ENCODE peak calls at places on chromosomes 7 and 10, in eight cellular contexts. E is spleen, I is endothelial cell of umbilical vein, A is body of pancreas, R is upper lobe of left lung, Y is H1, U is IMR-90, N is Peyer's patch. W is an unnamed sample.

GRCh38 chr10:26946103-26946907 is 85.5 kb upstream of the ABI1 start:
- DNase-seq in A (no peak), I (no peak), N (no peak), E (peak; percentile 72), R (no peak), U (no peak), Y (no peak), W (no peak)

GRCh38 chr7:28163955-28164354 is 16.6 kb downstream of the JAZF1 start:
- DNase-seq in I (no peak), Y (no peak), E (no peak), A (no peak), N (no peak), U (peak; percentile 91), R (no peak), W (no peak)

GRCh38 chr7:103341466-103341865 is 3.1 kb downstream of the DNAJC2 start:
- DNase-seq in I (no peak), R (no peak), Y (no peak), U (no peak), A (no peak), E (no peak), N (no peak), W (no peak)

GRCh38 chr10:121531076-121531829 is 67.0 kb downstream of the FGFR2 start:
- DNase-seq in Y (no peak), N (no peak), A (no peak), U (no peak), I (no peak), E (no peak), R (no peak), W (no peak)

GRCh38 chr7:151680810-151681209 is 161.1 kb upstream of the RHEB start:
- DNase-seq in Y (no peak), N (no peak), E (no peak), R (no peak), U (peak; percentile 74), I (no peak), A (no peak), W (no peak)

GRCh38 chr10:96313348-96313747 is 9.1 kb downstream of the DNTT start:
- DNase-seq in R (no peak), U (no peak), Y (no peak), I (no peak), A (no peak), N (no peak), E (no peak), W (no peak)

GRCh38 chr10:47034511-47035051 is 123.4 kb downstream of the PTPN20 start:
- DNase-seq in R (peak; percentile 16), N (no peak), Y (no peak), E (peak; percentile 45), I (no peak), U (no peak), A (peak; percentile 1), W (no peak)

GRCh38 chr10:69874464-69874863 is 72.8 kb downstream of the COL13A1 start:
- DNase-seq in E (no peak), A (no peak), U (peak; percentile 82), I (peak; percentile 42), N (no peak), R (no peak), Y (no peak), W (no peak)

GRCh38 chr7:112945046-112945445 is 141.6 kb downstream of the GPR85 start:
- DNase-seq in E (no peak), R (no peak), U (peak; percentile 9), A (no peak), Y (no peak), I (no peak), N (no peak), W (no peak)

GRCh38 chr7:51316262-51316665 is 345 bp downstream of the COBL start:
- DNase-seq in Y (no peak), N (peak; percentile 79), A (peak; percentile 71), E (no peak), U (no peak), R (peak; percentile 58), I (no peak), W (no peak)

GRCh38 chr10:96283351-96283750 is 12.0 kb upstream of the BLNK start:
- DNase-seq in R (no peak), I (no peak), U (no peak), A (no peak), E (no peak), Y (no peak), N (no peak), W (no peak)

GRCh38 chr10:105950410-105950809 is 1214.1 kb downstream of the SORCS1 start:
- DNase-seq in U (peak; percentile 34), E (no peak), N (no peak), R (peak; percentile 30), Y (no peak), A (peak; percentile 60), I (no peak), W (no peak)

GRCh38 chr10:71837085-71837827 is 13.8 kb downstream of the PSAP start:
- DNase-seq in Y (no peak), E (no peak), U (no peak), R (no peak), I (no peak), A (no peak), N (no peak), W (no peak)

GRCh38 chr10:61943699-61944444 is 42.4 kb downstream of the ARID5B start:
- DNase-seq in R (no peak), I (peak; percentile 80), U (peak; percentile 53), A (no peak), E (no peak), N (no peak), Y (no peak), W (no peak)

GRCh38 chr10:3482200-3482993 is 302.6 kb downstream of the KLF6 start:
- DNase-seq in R (peak; percentile 68), Y (no peak), E (no peak), A (peak; percentile 46), U (peak; percentile 95), I (peak; percentile 94), N (no peak), W (no peak)

GRCh38 chr10:29344073-29344820 is 55.4 kb downstream of the LYZL1 start:
- DNase-seq in N (no peak), I (peak; percentile 68), Y (no peak), E (no peak), A (no peak), R (no peak), U (peak; percentile 32), W (no peak)

GRCh38 chr10:58998924-58999713 is 177.3 kb upstream of the PHYHIPL start:
- DNase-seq in A (peak; percentile 41), N (no peak), Y (no peak), E (no peak), U (no peak), I (no peak), R (peak; percentile 21), W (no peak)

GRCh38 chr10:103739039-103739764 is 116.2 kb downstream of the SH3PXD2A start:
- DNase-seq in E (no peak), Y (no peak), R (no peak), U (peak; percentile 98), N (no peak), A (peak; percentile 24), I (no peak), W (no peak)

GRCh38 chr10:78981970-78982281 is 86.8 kb upstream of the ZMIZ1 start:
- DNase-seq in U (no peak), E (no peak), N (no peak), I (no peak), Y (no peak), A (no peak), R (no peak), W (no peak)

GRCh38 chr7:105319578-105319977 is 69.1 kb downstream of the SRPK2 start:
- DNase-seq in U (no peak), Y (no peak), R (no peak), I (no peak), A (no peak), E (no peak), N (no peak), W (no peak)
- TF ChIP-seq POLR2A in U (no peak), Y (no peak), R (no peak), I (no peak), A (no peak), E (no peak), N (no peak), W (no peak)

GRCh38 chr7:128170461-128170860 is 70.6 kb upstream of the LEP start:
- DNase-seq in R (peak; percentile 7), Y (no peak), E (no peak), I (no peak), A (no peak), N (no peak), U (no peak), W (no peak)
- H3K27me3 ChIP-seq in R (peaks cover 36% of the 10 kb centered on the region), Y (peaks cover 45% of the 10 kb centered on the region), E (peaks cover 38% of the 10 kb centered on the region), I (peaks cover 48% of the 10 kb centered on the region), A (no peaks in the 10 kb centered on the region), N (peaks cover 29% of the 10 kb centered on the region), U (peaks cover 79% of the 10 kb centered on the region), W (peaks cover 20% of the 10 kb centered on the region)

GRCh38 chr7:95780665-95781064 is 8.3 kb downstream of the DYNC1I1 start:
- DNase-seq in R (no peak), A (no peak), E (no peak), Y (no peak), U (no peak), I (no peak), N (no peak), W (no peak)

GRCh38 chr7:95772771-95773581 is 622 bp downstream of the DYNC1I1 start:
- DNase-seq in Y (no peak), A (peak; percentile 13), I (peak; percentile 17), E (no peak), N (no peak), U (no peak), R (no peak), W (no peak)

GRCh38 chr7:95781967-95782586 is 9.7 kb downstream of the DYNC1I1 start:
- DNase-seq in I (no peak), A (no peak), Y (no peak), E (no peak), N (no peak), R (no peak), U (no peak), W (no peak)

GRCh38 chr7:95776561-95777185 is 4.3 kb downstream of the DYNC1I1 start:
- DNase-seq in Y (no peak), A (no peak), N (no peak), I (no peak), R (no peak), E (no peak), U (no peak), W (no peak)

GRCh38 chr7:95777266-95777665 is 4.9 kb downstream of the DYNC1I1 start:
- DNase-seq in N (no peak), I (no peak), Y (no peak), U (no peak), E (no peak), A (no peak), R (no peak), W (no peak)
- H3K4me3 ChIP-seq in N (no peak overlapping the region), I (no peak overlapping the region), Y (no peak overlapping the region), U (no peak overlapping the region), E (no peak overlapping the region), A (no peak overlapping the region), R (no peak overlapping the region), W (no peak overlapping the region)

DNA sequence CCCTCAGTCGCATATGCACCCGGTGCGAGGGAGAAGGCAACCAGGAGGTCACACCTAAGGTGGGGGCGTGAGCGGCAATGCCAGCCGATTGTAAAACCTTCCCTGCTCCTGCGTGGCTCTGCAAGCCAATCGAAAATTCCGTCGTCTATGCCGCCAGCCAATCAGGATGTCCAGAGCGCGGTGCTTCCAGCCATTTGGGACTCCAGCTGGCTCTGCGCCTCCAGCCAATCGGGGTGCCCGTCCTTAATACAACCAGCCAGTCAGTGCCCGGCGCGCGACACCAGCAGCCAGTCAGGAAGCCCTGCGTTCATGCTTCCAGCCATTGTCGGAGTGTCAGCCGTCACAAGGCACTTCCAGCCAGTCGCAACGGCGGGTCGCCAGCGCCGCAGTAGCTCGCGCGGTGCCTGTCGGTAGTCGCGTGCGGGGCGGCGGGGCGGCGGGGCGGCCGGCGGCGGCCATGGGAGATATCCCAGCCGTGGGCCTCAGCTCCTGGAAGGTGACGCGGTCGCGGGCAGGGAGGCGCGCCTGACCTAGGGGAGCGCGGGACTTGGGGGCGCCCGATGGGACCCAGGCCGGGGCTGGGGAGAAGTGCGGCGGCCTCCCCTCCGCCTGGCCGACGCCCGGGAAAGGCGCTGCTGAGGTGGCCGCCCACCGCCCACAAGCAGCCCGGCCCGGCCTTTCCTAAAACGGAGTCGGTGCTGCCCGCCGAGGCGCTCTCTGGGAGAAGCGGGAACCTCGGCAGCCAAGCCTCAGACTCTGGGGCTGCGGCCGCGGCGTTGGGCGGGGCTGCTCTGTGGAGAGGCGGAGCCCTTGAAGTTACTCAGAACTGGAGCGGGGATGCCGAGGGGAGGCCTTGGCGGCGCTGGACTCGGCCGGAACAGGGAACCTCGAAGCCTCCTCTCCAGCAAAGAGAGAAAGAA is at the start of gene AKR1E2:
- DNase-seq in E (peak; percentile 91), U (peak; percentile 79), N (peak; percentile 86), I (peak; percentile 94), R (peak; percentile 86), Y (peak; percentile 46), A (peak; percentile 79), W (peak; percentile 18)
- TF ChIP-seq POLR2A in E (no peak), U (no peak), N (no peak), I (no peak), R (peak; percentile 67), Y (peak; percentile 27), A (peak; percentile 47), W (peak; percentile 62)